ENCODE peak calls at places on chromosomes 3 and 15, in nine cellular contexts. One of them, this sample, is unnamed.

GRCh38 chr3:170007031-170007663 is 30.6 kb upstream of the GPR160 start:
- DNase-seq in CD8-positive, alpha-beta memory T cell: no peak
- DNase-seq in AG10803: peak
- DNase-seq in AG09309: peak
- DNase-seq in uterus: no peak
- DNase-seq in GM23248: peak
- DNase-seq in endodermal cell: no peak
- DNase-seq in fibroblast of lung: peak
- DNase-seq in Peyer's patch: no peak
- DNase-seq in this sample: no peak

GRCh38 chr3:5009506-5010100 is 30.4 kb downstream of the BHLHE40 start:
- DNase-seq in CD8-positive, alpha-beta memory T cell: no peak
- DNase-seq in AG10803: peak
- DNase-seq in AG09309: no peak
- DNase-seq in uterus: no peak
- DNase-seq in GM23248: peak
- DNase-seq in endodermal cell: peak
- DNase-seq in fibroblast of lung: peak
- DNase-seq in Peyer's patch: no peak
- DNase-seq in this sample: peak

GRCh38 chr3:51382947-51383578 is 2.0 kb upstream of the MANF start:
- DNase-seq in CD8-positive, alpha-beta memory T cell: no peak
- DNase-seq in AG10803: no peak
- DNase-seq in AG09309: no peak
- DNase-seq in uterus: no peak
- DNase-seq in GM23248: no peak
- DNase-seq in endodermal cell: no peak
- DNase-seq in fibroblast of lung: no peak
- DNase-seq in Peyer's patch: no peak
- DNase-seq in this sample: no peak

GRCh38 chr3:4407941-4408340 is 59.1 kb downstream of the SUMF1 start:
- DNase-seq in CD8-positive, alpha-beta memory T cell: no peak
- DNase-seq in AG10803: no peak
- DNase-seq in AG09309: no peak
- DNase-seq in uterus: no peak
- DNase-seq in GM23248: no peak
- DNase-seq in endodermal cell: no peak
- DNase-seq in fibroblast of lung: no peak
- DNase-seq in Peyer's patch: no peak
- DNase-seq in this sample: no peak

GRCh38 chr3:183584246-183584913 is 28.9 kb upstream of the KLHL6 start:
- DNase-seq in CD8-positive, alpha-beta memory T cell: no peak
- DNase-seq in AG10803: peak
- DNase-seq in AG09309: no peak
- DNase-seq in uterus: peak
- DNase-seq in GM23248: peak
- DNase-seq in endodermal cell: peak
- DNase-seq in fibroblast of lung: peak
- DNase-seq in Peyer's patch: no peak
- DNase-seq in this sample: no peak

GRCh38 chr3:195033531-195034091 is 237.3 kb downstream of the XXYLT1 start:
- DNase-seq in CD8-positive, alpha-beta memory T cell: no peak
- DNase-seq in AG10803: no peak
- DNase-seq in AG09309: no peak
- DNase-seq in uterus: peak
- DNase-seq in GM23248: no peak
- DNase-seq in endodermal cell: peak
- DNase-seq in fibroblast of lung: peak
- DNase-seq in Peyer's patch: no peak
- DNase-seq in this sample: no peak

GRCh38 chr3:128382221-128382807 is 84.4 kb downstream of the DNAJB8 start:
- DNase-seq in CD8-positive, alpha-beta memory T cell: no peak
- DNase-seq in AG10803: no peak
- DNase-seq in AG09309: no peak
- DNase-seq in uterus: peak
- DNase-seq in GM23248: no peak
- DNase-seq in endodermal cell: no peak
- DNase-seq in fibroblast of lung: no peak
- DNase-seq in Peyer's patch: peak
- DNase-seq in this sample: no peak

GRCh38 chr15:83380682-83381081 is 66.5 kb upstream of the SH3GL3 start:
- DNase-seq in CD8-positive, alpha-beta memory T cell: no peak
- DNase-seq in AG10803: peak
- DNase-seq in AG09309: peak
- DNase-seq in uterus: no peak
- DNase-seq in GM23248: peak
- DNase-seq in endodermal cell: peak
- DNase-seq in fibroblast of lung: peak
- DNase-seq in Peyer's patch: no peak
- DNase-seq in this sample: peak

GRCh38 chr15:101487060-101487459 is 2.4 kb downstream of the PCSK6 start:
- DNase-seq in CD8-positive, alpha-beta memory T cell: no peak
- DNase-seq in AG10803: no peak
- DNase-seq in AG09309: no peak
- DNase-seq in uterus: no peak
- DNase-seq in GM23248: no peak
- DNase-seq in endodermal cell: peak
- DNase-seq in fibroblast of lung: no peak
- DNase-seq in Peyer's patch: no peak
- DNase-seq in this sample: peak

GRCh38 chr15:101489236-101489632 is 273 bp downstream of the PCSK6 start:
- DNase-seq in CD8-positive, alpha-beta memory T cell: no peak
- DNase-seq in AG10803: no peak
- DNase-seq in AG09309: no peak
- DNase-seq in uterus: no peak
- DNase-seq in GM23248: peak
- DNase-seq in endodermal cell: peak
- DNase-seq in fibroblast of lung: peak
- DNase-seq in Peyer's patch: peak
- DNase-seq in this sample: no peak

GRCh38 chr15:101490408-101490891 is 943 bp upstream of the PCSK6 start:
- DNase-seq in CD8-positive, alpha-beta memory T cell: no peak
- DNase-seq in AG10803: no peak
- DNase-seq in AG09309: no peak
- DNase-seq in uterus: no peak
- DNase-seq in GM23248: no peak
- DNase-seq in endodermal cell: peak
- DNase-seq in fibroblast of lung: no peak
- DNase-seq in Peyer's patch: no peak
- DNase-seq in this sample: no peak

GRCh38 chr15:101489633-101490407 is at the start of gene PCSK6:
- DNase-seq in CD8-positive, alpha-beta memory T cell: no peak
- DNase-seq in AG10803: no peak
- DNase-seq in AG09309: no peak
- DNase-seq in uterus: no peak
- DNase-seq in GM23248: peak
- DNase-seq in endodermal cell: peak
- DNase-seq in fibroblast of lung: peak
- DNase-seq in Peyer's patch: peak
- DNase-seq in this sample: no peak

DNA sequence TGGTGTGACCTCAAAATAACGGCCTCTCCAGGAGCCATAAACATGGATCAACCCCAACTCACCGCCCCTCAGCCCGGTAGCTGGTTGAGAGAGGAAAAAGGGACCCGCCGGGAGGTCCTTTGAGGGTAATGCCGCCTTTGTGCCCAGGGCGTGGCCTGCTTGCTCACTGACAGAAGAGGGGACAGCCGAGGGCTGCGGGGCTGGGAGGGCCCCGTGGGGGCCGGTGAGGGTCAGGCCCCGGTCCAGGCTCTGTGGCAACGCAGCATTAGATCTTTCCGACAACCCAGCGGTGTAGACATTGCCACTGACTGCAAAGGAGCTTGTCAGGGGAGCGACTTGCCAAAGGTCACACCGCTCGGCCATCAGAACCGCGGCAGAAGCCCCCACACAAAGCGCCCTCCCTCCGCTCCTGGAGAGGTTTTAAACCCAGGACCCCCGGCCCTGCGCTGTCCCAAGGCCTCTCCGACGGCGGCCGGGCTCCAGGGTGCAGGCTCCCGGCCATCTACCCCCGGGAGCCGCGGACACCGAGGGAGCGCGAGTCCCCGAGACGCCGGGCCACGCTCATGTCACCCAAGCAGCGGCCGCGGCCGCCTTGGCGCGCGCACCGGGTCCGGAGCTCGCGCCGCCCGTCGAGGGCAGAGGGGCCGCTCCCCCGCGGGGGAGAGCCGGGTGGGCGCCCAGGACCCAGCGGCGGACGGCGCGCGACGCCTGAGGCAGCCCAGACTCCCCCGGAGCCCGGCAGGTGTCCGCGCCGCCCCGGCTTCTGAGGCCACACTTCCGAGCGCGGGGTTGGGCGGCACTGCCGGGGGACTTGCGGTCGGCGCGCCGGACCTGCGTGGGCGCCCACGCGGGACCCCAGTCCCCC is 975 bp downstream of the PCSK6 start:
- DNase-seq in CD8-positive, alpha-beta memory T cell: no peak
- DNase-seq in AG10803: no peak
- DNase-seq in AG09309: no peak
- DNase-seq in uterus: no peak
- DNase-seq in GM23248: no peak
- DNase-seq in endodermal cell: peak
- DNase-seq in fibroblast of lung: no peak
- DNase-seq in Peyer's patch: no peak
- DNase-seq in this sample: peak
- H3K4me3 ChIP-seq in CD8-positive, alpha-beta memory T cell: no peak
- H3K4me3 ChIP-seq in AG10803: no peak
- H3K4me3 ChIP-seq in AG09309: no peak
- H3K4me3 ChIP-seq in uterus: no peak
- H3K4me3 ChIP-seq in GM23248: no peak
- H3K4me3 ChIP-seq in endodermal cell: peak
- H3K4me3 ChIP-seq in fibroblast of lung: no peak
- H3K4me3 ChIP-seq in Peyer's patch: peak
- H3K4me3 ChIP-seq in this sample: peak

GRCh38 chr3:42876401-42876800 is 722 bp upstream of the CYP8B1 start:
- DNase-seq in CD8-positive, alpha-beta memory T cell: no peak
- DNase-seq in AG10803: no peak
- DNase-seq in AG09309: no peak
- DNase-seq in uterus: no peak
- DNase-seq in GM23248: no peak
- DNase-seq in endodermal cell: peak
- DNase-seq in fibroblast of lung: no peak
- DNase-seq in Peyer's patch: no peak
- DNase-seq in this sample: no peak

GRCh38 chr3:42873216-42873982 is 2.3 kb downstream of the CYP8B1 start:
- DNase-seq in CD8-positive, alpha-beta memory T cell: no peak
- DNase-seq in AG10803: no peak
- DNase-seq in AG09309: no peak
- DNase-seq in uterus: no peak
- DNase-seq in GM23248: no peak
- DNase-seq in endodermal cell: no peak
- DNase-seq in fibroblast of lung: no peak
- DNase-seq in Peyer's patch: no peak
- DNase-seq in this sample: no peak

GRCh38 chr3:42872718-42873117 is 3.0 kb downstream of the CYP8B1 start:
- DNase-seq in CD8-positive, alpha-beta memory T cell: no peak
- DNase-seq in AG10803: no peak
- DNase-seq in AG09309: no peak
- DNase-seq in uterus: no peak
- DNase-seq in GM23248: peak
- DNase-seq in endodermal cell: peak
- DNase-seq in fibroblast of lung: no peak
- DNase-seq in Peyer's patch: no peak
- DNase-seq in this sample: no peak

GRCh38 chr3:42875325-42876151 is at the start of gene CYP8B1:
- DNase-seq in CD8-positive, alpha-beta memory T cell: no peak
- DNase-seq in AG10803: no peak
- DNase-seq in AG09309: no peak
- DNase-seq in uterus: no peak
- DNase-seq in GM23248: no peak
- DNase-seq in endodermal cell: no peak
- DNase-seq in fibroblast of lung: no peak
- DNase-seq in Peyer's patch: no peak
- DNase-seq in this sample: no peak

DNA sequence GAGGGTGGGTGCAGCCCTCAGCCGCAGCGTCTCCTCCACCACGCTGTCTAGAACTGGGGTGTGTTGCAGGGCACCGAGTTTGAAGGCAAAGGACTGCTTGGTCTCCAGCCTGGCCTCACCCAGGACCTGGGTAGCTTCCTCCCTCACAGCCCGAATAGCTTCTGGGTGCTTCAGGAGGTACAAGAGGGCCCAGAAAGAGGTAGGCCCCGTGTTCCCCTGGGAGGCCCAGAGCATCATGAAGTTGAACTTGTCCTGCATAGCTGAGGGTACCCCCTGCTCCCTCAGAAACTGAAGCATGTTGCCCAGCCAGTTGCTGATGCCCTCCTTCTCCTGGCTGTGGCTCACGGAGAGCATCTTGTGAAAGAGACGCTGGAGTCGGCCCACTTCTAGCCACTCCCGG is 930 bp downstream of the CYP8B1 start:
- DNase-seq in CD8-positive, alpha-beta memory T cell: no peak
- DNase-seq in AG10803: no peak
- DNase-seq in AG09309: no peak
- DNase-seq in uterus: no peak
- DNase-seq in GM23248: no peak
- DNase-seq in endodermal cell: peak
- DNase-seq in fibroblast of lung: no peak
- DNase-seq in Peyer's patch: no peak
- DNase-seq in this sample: no peak
- H3K4me3 ChIP-seq in CD8-positive, alpha-beta memory T cell: no peak
- H3K4me3 ChIP-seq in AG10803: no peak
- H3K4me3 ChIP-seq in AG09309: no peak
- H3K4me3 ChIP-seq in uterus: no peak
- H3K4me3 ChIP-seq in GM23248: no peak
- H3K4me3 ChIP-seq in endodermal cell: no peak
- H3K4me3 ChIP-seq in fibroblast of lung: no peak
- H3K4me3 ChIP-seq in Peyer's patch: peak
- H3K4me3 ChIP-seq in this sample: no peak

GRCh38 chr3:10011644-10012043 is 14.6 kb upstream of the FANCD2 start:
- DNase-seq in CD8-positive, alpha-beta memory T cell: no peak
- DNase-seq in AG10803: peak
- DNase-seq in AG09309: no peak
- DNase-seq in uterus: no peak
- DNase-seq in GM23248: peak
- DNase-seq in endodermal cell: no peak
- DNase-seq in fibroblast of lung: peak
- DNase-seq in Peyer's patch: no peak
- DNase-seq in this sample: no peak

GRCh38 chr3:10007126-10007782 is 19.0 kb upstream of the FANCD2 start:
- DNase-seq in CD8-positive, alpha-beta memory T cell: no peak
- DNase-seq in AG10803: no peak
- DNase-seq in AG09309: no peak
- DNase-seq in uterus: no peak
- DNase-seq in GM23248: no peak
- DNase-seq in endodermal cell: no peak
- DNase-seq in fibroblast of lung: no peak
- DNase-seq in Peyer's patch: no peak
- DNase-seq in this sample: no peak

GRCh38 chr3:10008588-10009344 is 17.5 kb upstream of the FANCD2 start:
- DNase-seq in CD8-positive, alpha-beta memory T cell: peak
- DNase-seq in AG10803: peak
- DNase-seq in AG09309: no peak
- DNase-seq in uterus: peak
- DNase-seq in GM23248: peak
- DNase-seq in endodermal cell: peak
- DNase-seq in fibroblast of lung: peak
- DNase-seq in Peyer's patch: peak
- DNase-seq in this sample: no peak

GRCh38 chr3:10012106-10012505 is 14.1 kb upstream of the FANCD2 start:
- DNase-seq in CD8-positive, alpha-beta memory T cell: no peak
- DNase-seq in AG10803: no peak
- DNase-seq in AG09309: no peak
- DNase-seq in uterus: no peak
- DNase-seq in GM23248: no peak
- DNase-seq in endodermal cell: no peak
- DNase-seq in fibroblast of lung: no peak
- DNase-seq in Peyer's patch: no peak
- DNase-seq in this sample: no peak

DNA sequence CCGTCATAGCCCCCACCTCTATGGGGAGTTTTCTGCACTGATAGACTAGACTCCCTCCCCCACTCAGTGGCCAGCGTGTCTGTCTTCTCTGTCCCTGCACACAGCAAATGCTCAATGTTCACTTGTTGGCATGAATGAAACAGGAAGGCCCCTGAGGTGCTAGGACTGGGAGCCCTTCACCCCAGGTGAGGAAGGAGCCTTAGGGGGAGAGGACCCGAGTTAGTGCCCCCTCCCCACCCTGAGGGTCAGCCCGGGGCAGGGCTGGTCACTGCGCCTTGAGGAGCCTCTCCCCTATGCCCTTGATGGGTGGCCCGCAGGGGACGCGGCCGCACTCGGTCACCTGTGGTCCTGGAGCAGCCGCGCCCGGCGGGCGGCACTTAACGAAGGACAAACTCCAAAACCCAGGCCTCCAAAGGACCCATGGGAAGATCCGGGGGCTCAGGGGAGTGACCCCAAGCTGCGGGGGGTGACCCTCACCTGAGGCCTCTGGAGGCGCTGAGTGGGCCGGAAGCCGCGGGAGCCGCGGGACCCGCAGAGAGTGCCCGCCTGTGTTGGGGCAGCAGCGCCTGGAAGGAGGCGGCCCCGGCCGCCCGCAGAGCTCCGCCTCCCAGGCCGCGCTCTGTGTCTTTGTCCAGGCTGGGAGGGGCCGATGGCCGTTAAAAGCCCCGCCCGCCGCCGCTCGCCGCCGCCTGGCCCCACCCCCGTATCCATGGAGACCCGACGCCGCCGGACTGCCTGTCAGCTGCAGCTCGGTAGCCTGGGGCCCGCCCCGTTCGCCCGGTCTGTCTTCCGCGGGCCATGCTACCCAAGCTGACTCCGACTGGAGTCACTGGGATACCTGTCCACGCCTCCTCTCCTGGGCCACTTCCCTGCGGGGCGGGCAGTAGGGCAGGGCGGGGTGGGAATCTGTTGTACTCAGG is 15.4 kb upstream of the FANCD2 start:
- DNase-seq in CD8-positive, alpha-beta memory T cell: peak
- DNase-seq in AG10803: peak
- DNase-seq in AG09309: no peak
- DNase-seq in uterus: peak
- DNase-seq in GM23248: peak
- DNase-seq in endodermal cell: peak
- DNase-seq in fibroblast of lung: peak
- DNase-seq in Peyer's patch: peak
- DNase-seq in this sample: peak
- H3K4me3 ChIP-seq in CD8-positive, alpha-beta memory T cell: peak
- H3K4me3 ChIP-seq in AG10803: peak
- H3K4me3 ChIP-seq in AG09309: peak
- H3K4me3 ChIP-seq in uterus: peak
- H3K4me3 ChIP-seq in GM23248: peak
- H3K4me3 ChIP-seq in endodermal cell: peak
- H3K4me3 ChIP-seq in fibroblast of lung: peak
- H3K4me3 ChIP-seq in Peyer's patch: peak
- H3K4me3 ChIP-seq in this sample: peak

GRCh38 chr15:73367624-73368300 is 996 bp downstream of the HCN4 start:
- DNase-seq in CD8-positive, alpha-beta memory T cell: no peak
- DNase-seq in AG10803: no peak
- DNase-seq in AG09309: no peak
- DNase-seq in uterus: no peak
- DNase-seq in GM23248: peak
- DNase-seq in endodermal cell: peak
- DNase-seq in fibroblast of lung: no peak
- DNase-seq in Peyer's patch: no peak
- DNase-seq in this sample: no peak

GRCh38 chr15:73369073-73369694 is 426 bp upstream of the HCN4 start:
- DNase-seq in CD8-positive, alpha-beta memory T cell: no peak
- DNase-seq in AG10803: no peak
- DNase-seq in AG09309: no peak
- DNase-seq in uterus: no peak
- DNase-seq in GM23248: peak
- DNase-seq in endodermal cell: peak
- DNase-seq in fibroblast of lung: no peak
- DNase-seq in Peyer's patch: no peak
- DNase-seq in this sample: no peak

GRCh38 chr15:73364070-73364469 is 4.7 kb downstream of the HCN4 start:
- DNase-seq in CD8-positive, alpha-beta memory T cell: no peak
- DNase-seq in AG10803: no peak
- DNase-seq in AG09309: no peak
- DNase-seq in uterus: no peak
- DNase-seq in GM23248: no peak
- DNase-seq in endodermal cell: no peak
- DNase-seq in fibroblast of lung: no peak
- DNase-seq in Peyer's patch: no peak
- DNase-seq in this sample: no peak

GRCh38 chr15:73368301-73369072 is at the start of gene HCN4:
- DNase-seq in CD8-positive, alpha-beta memory T cell: no peak
- DNase-seq in AG10803: no peak
- DNase-seq in AG09309: no peak
- DNase-seq in uterus: no peak
- DNase-seq in GM23248: peak
- DNase-seq in endodermal cell: peak
- DNase-seq in fibroblast of lung: no peak
- DNase-seq in Peyer's patch: no peak
- DNase-seq in this sample: no peak

DNA sequence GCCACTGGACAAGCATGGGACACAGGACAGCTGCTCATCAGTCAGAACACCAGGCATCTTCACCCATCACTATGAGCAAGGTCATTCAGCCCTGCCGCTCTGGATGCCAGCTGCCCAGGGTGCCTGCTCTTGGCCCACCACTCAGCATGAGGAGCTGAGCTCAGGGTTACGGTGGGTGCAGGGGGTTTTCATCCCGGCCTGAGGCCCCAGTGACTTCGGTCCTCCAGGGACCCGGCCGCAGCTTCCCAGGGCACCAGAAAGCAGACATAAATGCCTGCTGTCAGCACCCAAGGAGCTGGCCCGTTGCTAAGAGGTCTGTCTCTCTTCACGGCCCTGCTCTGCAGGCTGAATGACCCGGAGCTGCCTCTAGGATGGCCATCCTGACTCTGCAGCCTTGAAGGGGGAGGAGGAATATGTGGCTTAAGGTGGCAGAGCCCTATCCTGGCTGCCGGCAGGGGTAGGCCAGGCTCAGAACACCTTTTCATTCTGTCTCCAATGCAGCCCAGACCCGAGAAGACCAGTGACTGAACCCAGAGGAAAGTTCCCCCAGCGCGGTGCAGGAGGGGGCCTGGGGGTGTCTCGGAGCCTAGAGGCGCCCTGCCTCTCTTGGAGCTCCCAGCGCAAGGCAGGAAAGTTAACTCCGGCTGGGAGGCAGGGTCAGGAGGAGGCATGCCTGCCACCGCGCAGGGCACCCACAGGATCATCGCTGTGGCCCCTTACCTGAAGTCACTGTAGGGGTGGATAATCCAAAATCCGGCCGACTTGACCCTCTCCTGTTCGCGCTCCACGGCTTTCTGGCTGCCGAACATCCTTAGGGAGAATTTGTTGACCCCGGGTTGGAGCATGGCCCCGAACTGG is 1.8 kb downstream of the HCN4 start:
- DNase-seq in CD8-positive, alpha-beta memory T cell: no peak
- DNase-seq in AG10803: no peak
- DNase-seq in AG09309: no peak
- DNase-seq in uterus: no peak
- DNase-seq in GM23248: no peak
- DNase-seq in endodermal cell: peak
- DNase-seq in fibroblast of lung: no peak
- DNase-seq in Peyer's patch: no peak
- DNase-seq in this sample: no peak
- H3K4me3 ChIP-seq in CD8-positive, alpha-beta memory T cell: no peak
- H3K4me3 ChIP-seq in AG10803: no peak
- H3K4me3 ChIP-seq in AG09309: no peak
- H3K4me3 ChIP-seq in uterus: no peak
- H3K4me3 ChIP-seq in GM23248: no peak
- H3K4me3 ChIP-seq in endodermal cell: no peak
- H3K4me3 ChIP-seq in fibroblast of lung: no peak
- H3K4me3 ChIP-seq in Peyer's patch: no peak
- H3K4me3 ChIP-seq in this sample: no peak